ENCODE peak calls at places on chromosomes 1 and 21, in five cellular contexts. C is BE2C; B is CD8-positive, alpha-beta T cell; E is choroid plexus epithelial cell; Z is left lung. T is an unnamed sample.
A peak's percentile ranks its signal among the peaks of the same experiment; 100 is the strongest.

GRCh38 chr21:34204481-34205439 is 131.4 kb downstream of the MRPS6 start:
- DNase-seq in C (peak; percentile 57), E (peak; percentile 43), Z (no peak), B (no peak), T (no peak)

GRCh38 chr1:38028105-38028591 is 15.6 kb downstream of the UTP11 start:
- DNase-seq in Z (peak; percentile 10), B (no peak), C (no peak), E (no peak), T (no peak)

GRCh38 chr1:38964140-38964548 is 22.5 kb upstream of the RHBDL2 start:
- DNase-seq in B (no peak), E (no peak), C (no peak), Z (no peak), T (no peak)

GRCh38 chr1:91872560-91873081 is 13.3 kb downstream of the TGFBR3 start:
- DNase-seq in B (peak; percentile 35), C (no peak), E (no peak), Z (no peak), T (peak; percentile 60)

GRCh38 chr1:85569122-85569521 is 11.4 kb upstream of the CCN1 start:
- DNase-seq in Z (no peak), B (no peak), C (no peak), E (peak; percentile 90), T (peak; percentile 82)

GRCh38 chr1:24098102-24098501 is 13.8 kb downstream of the MYOM3 start:
- DNase-seq in C (no peak), E (no peak), B (no peak), Z (no peak), T (no peak)

GRCh38 chr21:42317826-42318746 is 2.9 kb upstream of the TFF3 start:
- DNase-seq in C (no peak), Z (no peak), E (no peak), B (no peak), T (no peak)

GRCh38 chr1:28792644-28793121 is 19.3 kb upstream of the OPRD1 start:
- DNase-seq in C (no peak), Z (no peak), E (no peak), B (no peak), T (no peak)

GRCh38 chr1:94299627-94300552 is 62.5 kb upstream of the ARHGAP29 start:
- DNase-seq in Z (no peak), C (no peak), B (no peak), E (peak; percentile 88), T (peak; percentile 66)

GRCh38 chr21:44925027-44925755 is 4.5 kb upstream of the ITGB2 start:
- DNase-seq in Z (no peak), B (peak; percentile 16), E (peak; percentile 76), C (no peak), T (peak; percentile 45)

GRCh38 chr1:1085171-1085841 is 11.2 kb upstream of the RNF223 start:
- DNase-seq in E (no peak), Z (no peak), B (no peak), C (peak; percentile 30), T (no peak)

GRCh38 chr1:223515416-223515815 is 122.2 kb downstream of the CCDC185 start:
- DNase-seq in C (no peak), E (no peak), Z (no peak), B (no peak), T (no peak)

GRCh38 chr1:29453502-29454240 is 217.3 kb downstream of the PTPRU start:
- DNase-seq in Z (no peak), B (no peak), E (peak; percentile 76), C (peak; percentile 28), T (peak; percentile 62)

GRCh38 chr21:32956257-32956656 is 69.5 kb upstream of the OLIG2 start:
- DNase-seq in B (no peak), E (no peak), Z (no peak), C (no peak), T (no peak)

GRCh38 chr1:46813858-46814396 is 15.1 kb downstream of the CYP4B1 start:
- DNase-seq in E (no peak), B (no peak), Z (no peak), C (no peak), T (no peak)

GRCh38 chr1:152313970-152314369 is 11.1 kb downstream of the FLG start:
- DNase-seq in E (no peak), C (no peak), B (no peak), Z (no peak), T (no peak)

GRCh38 chr1:32486463-32487113 is 21.7 kb downstream of the ZBTB8B start:
- DNase-seq in C (no peak), E (no peak), Z (no peak), B (no peak), T (no peak)

GRCh38 chr1:85502625-85503083 is 37.7 kb upstream of the DDAH1 start:
- DNase-seq in Z (no peak), E (peak; percentile 93), B (no peak), C (peak; percentile 56), T (peak; percentile 86)

GRCh38 chr21:28871388-28872015 is 121.2 kb downstream of the LTN1 start:
- DNase-seq in Z (no peak), E (peak; percentile 18), C (no peak), B (no peak), T (peak; percentile 12)

GRCh38 chr1:176073524-176074157 is 133.4 kb downstream of the COP1 start:
- DNase-seq in C (peak; percentile 68), Z (no peak), E (peak; percentile 87), B (no peak), T (peak; percentile 80)

GRCh38 chr1:167602840-167603239 is 27.2 kb upstream of the RCSD1 start:
- DNase-seq in B (no peak), E (no peak), Z (no peak), C (no peak), T (no peak)

GRCh38 chr1:101237229-101237837 is 514 bp downstream of the S1PR1 start:
- DNase-seq in C (no peak), B (no peak), E (peak; percentile 70), Z (no peak), T (peak; percentile 85)

GRCh38 chr1:214566158-214567104 is 15.0 kb upstream of the PTPN14 start:
- DNase-seq in E (peak; percentile 60), B (no peak), C (no peak), Z (no peak), T (no peak)

GRCh38 chr1:236193184-236193583 is 50.8 kb downstream of the GPR137B start:
- DNase-seq in C (no peak), B (no peak), E (no peak), Z (no peak), T (no peak)

GRCh38 chr1:10674222-10674621 is 122.2 kb downstream of the CASZ1 start:
- DNase-seq in C (no peak), E (no peak), Z (no peak), B (no peak), T (no peak)

GRCh38 chr1:17687125-17687524 is 68.0 kb upstream of the ACTL8 start:
- DNase-seq in E (no peak), B (no peak), C (no peak), Z (no peak), T (no peak)

GRCh38 chr21:36641886-36642285 is 57.0 kb upstream of the SIM2 start:
- DNase-seq in C (no peak), B (no peak), E (no peak), Z (no peak), T (no peak)

GRCh38 chr1:10646347-10646861 is 150.0 kb downstream of the CASZ1 start:
- DNase-seq in Z (no peak), B (no peak), C (no peak), E (peak; percentile 82), T (peak; percentile 56)

GRCh38 chr1:27656157-27656893 is 15.7 kb downstream of the IFI6 start:
- DNase-seq in E (peak; percentile 68), B (no peak), C (no peak), Z (peak; percentile 78), T (peak; percentile 23)

GRCh38 chr1:5978452-5978851 is 13.8 kb downstream of the NPHP4 start:
- DNase-seq in B (no peak), Z (no peak), C (no peak), E (no peak), T (no peak)

GRCh38 chr1:117346206-117346928 is 20.9 kb upstream of the MAN1A2 start:
- DNase-seq in Z (no peak), B (no peak), E (no peak), C (no peak), T (no peak)

GRCh38 chr1:155514582-155515187 is 47.9 kb downstream of the ASH1L start:
- DNase-seq in E (no peak), Z (no peak), C (no peak), B (no peak), T (no peak)

GRCh38 chr1:225755668-225756294 is 21.8 kb upstream of the SRP9 start:
- DNase-seq in E (no peak), B (no peak), C (no peak), Z (no peak), T (no peak)

GRCh38 chr1:202805886-202806511 is 2.2 kb downstream of the KDM5B start:
- DNase-seq in E (peak; percentile 48), Z (no peak), C (no peak), B (no peak), T (no peak)
- H3K4me3 ChIP-seq in E (peak overlapping the region; percentile 90), Z (peak overlapping the region; percentile 97), C (peak overlapping the region; percentile 78), B (peak overlapping the region; percentile 59), T (peak overlapping the region; percentile 92)

GRCh38 chr1:235157150-235157549 is 3.9 kb downstream of the RBM34 start:
- DNase-seq in B (no peak), E (no peak), Z (no peak), C (no peak), T (no peak)
- TF ChIP-seq CTCF in B (no peak), E (no peak), Z (no peak), C (no peak), T (no peak)

GRCh38 chr1:25820247-25821111 is 725 bp downstream of the MTFR1L start:
- DNase-seq in Z (peak; percentile 60), E (peak; percentile 65), C (peak; percentile 44), B (peak; percentile 84), T (peak; percentile 74)

GRCh38 chr1:25819496-25820246 is at the start of gene MTFR1L:
- DNase-seq in C (peak; percentile 75), B (peak; percentile 93), E (peak; percentile 72), Z (peak; percentile 92), T (peak; percentile 72)

GRCh38 chr1:25816112-25816718 is 3.5 kb upstream of the MTFR1L start:
- DNase-seq in E (no peak), B (no peak), C (no peak), Z (no peak), T (no peak)

GRCh38 chr1:25817840-25818501 is 1.8 kb upstream of the MTFR1L start:
- DNase-seq in Z (peak; percentile 37), E (no peak), C (peak; percentile 44), B (no peak), T (no peak)

GRCh38 chr1:25818569-25818968 is 1.2 kb upstream of the MTFR1L start:
- DNase-seq in C (no peak), B (no peak), E (no peak), Z (no peak), T (no peak)
- H3K4me3 ChIP-seq in C (no peak overlapping the region), B (no peak overlapping the region), E (peak overlapping the region; percentile 92), Z (peak overlapping the region; percentile 94), T (peak overlapping the region; percentile 74)

DNA sequence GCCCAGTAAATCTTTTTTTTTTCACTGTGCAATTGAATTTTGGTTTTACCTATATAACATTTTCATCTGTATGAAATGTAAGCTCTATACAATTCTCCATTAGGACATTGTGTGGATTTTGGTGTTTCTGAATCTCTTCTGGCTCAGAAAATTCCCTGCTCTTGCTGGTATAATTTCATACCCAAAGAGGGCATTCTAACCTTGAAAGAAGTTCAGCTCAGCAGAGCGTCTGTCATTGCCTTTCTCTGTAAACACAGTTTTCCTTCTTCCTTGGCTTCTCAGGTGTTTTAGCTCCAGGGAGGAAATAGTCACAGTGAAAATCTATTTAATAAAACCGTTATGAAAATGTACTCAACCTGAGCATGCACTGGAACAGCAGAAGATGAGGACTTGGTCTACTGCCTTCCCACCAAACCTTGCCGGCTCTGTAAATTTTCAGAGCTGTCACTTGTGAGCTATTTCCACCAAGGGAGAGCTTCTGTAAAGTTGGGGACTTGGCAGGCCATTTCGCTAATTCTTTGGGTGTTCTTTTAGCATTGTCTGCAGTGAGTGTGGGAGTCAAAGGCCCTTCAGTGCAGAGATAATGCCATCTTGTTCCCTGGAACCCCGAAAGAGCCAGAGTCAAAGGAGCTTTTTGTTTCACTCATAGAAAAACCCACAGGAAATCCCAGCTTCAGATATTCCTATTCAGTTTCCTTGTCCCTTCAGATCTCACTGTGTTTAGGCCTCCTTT is 16.2 kb downstream of the DISC1 start:
- DNase-seq in E (no peak), Z (no peak), B (no peak), C (no peak), T (no peak)
- TF ChIP-seq CTCF in E (no peak), Z (no peak), B (no peak), C (no peak), T (no peak)

T was measured in fibroblast of villous mesenchyme.